ENCODE peak calls at places on chromosomes 5 and 9, in four cellular contexts. R is PC-9, W is BE2C, D is AG10803. B is an unnamed sample.

GRCh38 chr9:86859966-86860365 is 87.3 kb downstream of the GAS1 start:
- DNase-seq in R (no peak), W (no peak), D (no peak), B (no peak)

GRCh38 chr9:18825775-18826174 is 207.2 kb downstream of the SAXO1 start:
- DNase-seq in R (no peak), W (no peak), D (no peak), B (no peak)

GRCh38 chr9:35731415-35732184 is 395 bp downstream of the TLN1 start:
- DNase-seq in R (no peak), W (no peak), D (no peak), B (no peak)

GRCh38 chr5:61162010-61162831 is at the start of gene SMIM15:
- DNase-seq in R (peak; percentile 81), W (peak; percentile 94), D (peak; percentile 87), B (peak; percentile 89)

GRCh38 chr9:33435821-33436277 is 11.5 kb downstream of the AQP3 start:
- DNase-seq in R (no peak), W (no peak), D (peak; percentile 44), B (no peak)

GRCh38 chr9:90890146-90890545 is 88.5 kb downstream of the SYK start:
- DNase-seq in R (no peak), W (peak; percentile 35), D (no peak), B (no peak)

GRCh38 chr5:138212828-138213160 is 329 bp downstream of the CDC23 start:
- DNase-seq in R (no peak), W (no peak), D (peak; percentile 4), B (peak; percentile 5)

GRCh38 chr5:171640396-171640981 is 145.1 kb upstream of the SMIM23 start:
- DNase-seq in R (no peak), W (no peak), D (no peak), B (no peak)

GRCh38 chr9:77952641-77953341 is 78.8 kb downstream of the GNAQ start:
- DNase-seq in R (peak; percentile 61), W (no peak), D (peak; percentile 54), B (peak; percentile 60)

GRCh38 chr9:108885643-108886348 is 23.7 kb downstream of the ACTL7A start:
- DNase-seq in R (peak; percentile 50), W (peak; percentile 60), D (peak; percentile 51), B (peak; percentile 81)

GRCh38 chr5:2756211-2756746 is 4.8 kb upstream of the IRX2 start:
- DNase-seq in R (no peak), W (no peak), D (peak; percentile 86), B (peak; percentile 63)

GRCh38 chr5:136132087-136132486 is 558 bp upstream of the SMAD5 start:
- DNase-seq in R (no peak), W (peak; percentile 35), D (peak; percentile 4), B (no peak)

GRCh38 chr9:14321517-14322125 is 7.7 kb upstream of the NFIB start:
- DNase-seq in R (no peak), W (no peak), D (no peak), B (peak; percentile 61)

GRCh38 chr9:111298831-111299603 is 31.0 kb downstream of the OR2K2 start:
- DNase-seq in R (peak; percentile 62), W (no peak), D (peak; percentile 77), B (peak; percentile 87)
- H3K4me3 ChIP-seq in R (no peak overlapping the region), W (peak overlapping the region; percentile 38), D (peak overlapping the region; percentile 21), B (no peak overlapping the region)

DNA sequence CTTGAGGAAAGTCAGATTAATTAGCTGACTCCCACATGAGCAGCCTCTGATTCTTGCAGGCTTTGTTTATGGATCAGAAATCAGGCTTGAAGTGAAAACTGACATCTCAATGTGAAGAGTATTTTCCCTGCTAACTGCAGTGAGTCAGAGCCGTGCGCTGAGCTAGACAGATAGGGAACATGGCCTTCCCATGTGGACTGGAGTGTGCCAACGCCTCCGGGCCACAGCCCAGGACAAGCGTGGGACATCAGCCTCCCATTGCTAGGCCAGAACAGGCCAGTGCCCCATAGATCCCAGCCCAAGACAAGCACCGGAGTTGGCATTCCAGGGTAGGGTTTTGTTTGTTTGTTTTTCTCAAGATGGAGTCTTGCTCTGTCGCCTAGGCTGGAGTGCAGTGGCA is 52.0 kb downstream of the ADAMTS2 start:
- DNase-seq in R (no peak), W (peak; percentile 10), D (peak; percentile 68), B (no peak)
- TF ChIP-seq CTCF in R (no peak), W (no peak), D (no peak), B (no peak)

DNA sequence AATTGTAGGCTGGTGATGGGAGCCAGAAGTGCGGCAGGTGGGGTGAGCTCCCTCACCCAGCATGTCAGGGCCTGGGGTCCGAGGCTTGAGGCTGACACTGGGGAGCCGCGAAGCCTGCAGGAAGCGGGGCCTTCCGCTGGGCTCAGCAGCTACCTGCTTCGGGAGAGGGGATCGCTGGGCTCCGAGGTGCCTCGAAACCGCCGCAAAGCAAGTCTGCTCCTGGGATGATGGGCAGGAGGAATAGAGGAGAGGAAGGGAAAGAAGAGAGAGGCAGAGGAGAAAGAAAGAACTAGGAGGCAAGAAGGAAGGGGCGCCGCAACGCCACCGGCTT is 1.5 kb upstream of the PRDM12 start:
- DNase-seq in R (no peak), W (no peak), D (no peak), B (no peak)
- H3K4me3 ChIP-seq in R (no peak overlapping the region), W (no peak overlapping the region), D (no peak overlapping the region), B (no peak overlapping the region)

GRCh38 chr5:79133121-79133656 is 21.6 kb downstream of the BHMT start:
- DNase-seq in R (peak; percentile 40), W (no peak), D (peak; percentile 52), B (peak; percentile 73)
- TF ChIP-seq CTCF in R (peak; percentile 79), W (peak; percentile 19), D (peak; percentile 48), B (peak; percentile 17)

GRCh38 chr9:4490705-4491620 is 695 bp downstream of the SLC1A1 start:
- DNase-seq in R (no peak), W (no peak), D (no peak), B (no peak)
- H3K4me3 ChIP-seq in R (peak overlapping the region; percentile 64), W (no peak overlapping the region), D (peak overlapping the region; percentile 74), B (peak overlapping the region; percentile 63)